ENCODE peak calls at places on chromosomes 13 and 19, in four cellular contexts. X is fibroblast of lung, Z is IMR-90, B is ovary. D is an unnamed sample.

GRCh38 chr13:67353891-67354459 is 123.8 kb upstream of the PCDH9 start:
- DNase-seq in X (peak; percentile 39), Z (peak; percentile 27), B (no peak), D (no peak)

GRCh38 chr19:3136684-3137055 is 837 bp downstream of the GNA15 start:
- DNase-seq in X (no peak), Z (no peak), B (peak; percentile 50), D (no peak)

GRCh38 chr13:50998326-50998725 is 88.7 kb downstream of the RNASEH2B start:
- DNase-seq in X (no peak), Z (no peak), B (no peak), D (no peak)

GRCh38 chr13:42671502-42671901 is 97.5 kb downstream of the TNFSF11 start:
- DNase-seq in X (no peak), Z (no peak), B (no peak), D (no peak)

GRCh38 chr13:101416181-101417042 is at the start of gene NALCN:
- DNase-seq in X (peak; percentile 20), Z (no peak), B (peak; percentile 65), D (peak; percentile 73)

GRCh38 chr19:18488838-18489626 is 32.8 kb downstream of the ELL start:
- DNase-seq in X (no peak), Z (no peak), B (peak; percentile 64), D (no peak)

GRCh38 chr13:24222756-24223155 is 62.2 kb downstream of the SPATA13 start:
- DNase-seq in X (no peak), Z (no peak), B (no peak), D (no peak)

GRCh38 chr13:23701191-23701590 is 131.0 kb downstream of the TNFRSF19 start:
- DNase-seq in X (no peak), Z (no peak), B (no peak), D (no peak)

GRCh38 chr19:29478578-29479565 is 46.9 kb upstream of the VSTM2B start:
- DNase-seq in X (no peak), Z (no peak), B (no peak), D (peak; percentile 72)

GRCh38 chr13:19181621-19182485 is at the start of gene TUBA3C:
- DNase-seq in X (no peak), Z (no peak), B (no peak), D (peak; percentile 52)

GRCh38 chr19:44800461-44800860 is 8.4 kb upstream of the BCAM start:
- DNase-seq in X (peak; percentile 70), Z (peak; percentile 61), B (peak; percentile 92), D (peak; percentile 91)

GRCh38 chr19:5057860-5058259 is 88.9 kb downstream of the KDM4B start:
- DNase-seq in X (no peak), Z (no peak), B (no peak), D (no peak)

GRCh38 chr13:60152114-60152513 is 11.6 kb downstream of the DIAPH3 start:
- DNase-seq in X (no peak), Z (peak; percentile 15), B (no peak), D (no peak)

GRCh38 chr13:50353651-50354415 is 338.6 kb downstream of the KCNRG start:
- DNase-seq in X (peak; percentile 67), Z (peak; percentile 62), B (no peak), D (no peak)

GRCh38 chr13:51330741-51331140 is 8.8 kb upstream of the SERPINE3 start:
- DNase-seq in X (no peak), Z (no peak), B (no peak), D (no peak)

GRCh38 chr19:14772995-14773394 is 5.4 kb downstream of the ADGRE2 start:
- DNase-seq in X (no peak), Z (no peak), B (no peak), D (no peak)

GRCh38 chr13:20340759-20341161 is 108.6 kb upstream of the GJB6 start:
- DNase-seq in X (peak; percentile 13), Z (no peak), B (no peak), D (no peak)

GRCh38 chr19:28472111-28472510 is 740.8 kb downstream of the UQCRFS1 start:
- DNase-seq in X (no peak), Z (no peak), B (no peak), D (no peak)

GRCh38 chr13:96816261-96816660 is 178.0 kb downstream of the OXGR1 start:
- DNase-seq in X (peak; percentile 40), Z (no peak), B (no peak), D (no peak)

GRCh38 chr19:16117594-16118033 is 5.9 kb downstream of the RAB8A start:
- DNase-seq in X (no peak), Z (no peak), B (no peak), D (no peak)

GRCh38 chr19:44874317-44874716 is 16.7 kb upstream of the TOMM40 start:
- DNase-seq in X (no peak), Z (no peak), B (no peak), D (no peak)

GRCh38 chr19:45166723-45167252 is 6.0 kb upstream of the NKPD1 start:
- DNase-seq in X (no peak), Z (no peak), B (no peak), D (no peak)

GRCh38 chr19:35153701-35154534 is 617 bp upstream of the FXYD5 start:
- DNase-seq in X (no peak), Z (no peak), B (no peak), D (no peak)

GRCh38 chr13:101544979-101545378 is 92.5 kb downstream of the ITGBL1 start:
- DNase-seq in X (no peak), Z (no peak), B (no peak), D (no peak)

GRCh38 chr13:42396501-42396900 is 124.5 kb downstream of the AKAP11 start:
- DNase-seq in X (no peak), Z (no peak), B (no peak), D (no peak)

GRCh38 chr13:42745655-42746054 is 35.7 kb upstream of the FAM216B start:
- DNase-seq in X (no peak), Z (peak; percentile 58), B (no peak), D (no peak)

GRCh38 chr19:48737360-48737998 is 2.9 kb downstream of the RASIP1 start:
- DNase-seq in X (no peak), Z (no peak), B (peak; percentile 84), D (no peak)

GRCh38 chr19:41230067-41230857 is 11.2 kb downstream of the AXL start:
- DNase-seq in X (no peak), Z (no peak), B (no peak), D (no peak)

GRCh38 chr19:3108775-3109174 is 14.6 kb downstream of the GNA11 start:
- DNase-seq in X (peak; percentile 53), Z (peak; percentile 50), B (peak; percentile 69), D (no peak)

GRCh38 chr19:10601999-10602329 is 14.9 kb upstream of the AP1M2 start:
- DNase-seq in X (no peak), Z (no peak), B (no peak), D (no peak)

GRCh38 chr19:58395220-58395978 is at the start of gene RNF225:
- DNase-seq in X (no peak), Z (no peak), B (no peak), D (no peak)

DNA sequence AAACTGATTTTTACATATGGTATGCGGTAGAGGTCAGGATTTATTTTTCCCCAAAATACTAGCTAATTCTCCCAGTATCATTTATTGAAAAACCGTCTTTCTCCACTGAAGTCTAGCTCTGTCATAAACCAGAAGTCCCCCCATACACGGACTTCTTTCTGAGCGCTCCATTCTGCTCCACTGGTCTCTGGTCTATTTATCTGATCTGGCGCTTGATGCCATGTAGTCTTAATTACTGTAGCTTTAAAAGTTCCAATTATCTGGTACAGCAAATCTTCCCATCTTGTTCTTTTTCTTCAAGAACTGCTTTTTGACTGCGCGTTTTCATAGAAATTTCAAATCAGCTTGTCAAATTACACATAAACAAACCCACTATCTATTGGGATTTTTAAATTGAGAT is 13.7 kb downstream of the DCUN1D2 start:
- DNase-seq in X (no peak), Z (no peak), B (no peak), D (no peak)
- TF ChIP-seq CTCF in X (no peak), Z (no peak), B (no peak), D (no peak)

GRCh38 chr13:30355405-30355741 is 48.0 kb upstream of the KATNAL1 start:
- DNase-seq in X (no peak), Z (no peak), B (no peak), D (no peak)
- TF ChIP-seq CTCF in X (no peak), Z (peak; percentile 23), B (no peak), D (peak; percentile 61)

GRCh38 chr13:54733639-54734038 is 1705.0 kb downstream of the OLFM4 start:
- DNase-seq in X (no peak), Z (no peak), B (no peak), D (no peak)
- TF ChIP-seq CTCF in X (no peak), Z (no peak), B (no peak), D (no peak)

GRCh38 chr13:76226941-76227340 is 590.8 kb downstream of the LMO7 start:
- DNase-seq in X (peak; percentile 43), Z (peak; percentile 88), B (no peak), D (no peak)

GRCh38 chr13:76225815-76226489 is 589.8 kb downstream of the LMO7 start:
- DNase-seq in X (peak; percentile 82), Z (peak; percentile 90), B (no peak), D (no peak)

GRCh38 chr13:76222511-76222910 is 586.4 kb downstream of the LMO7 start:
- DNase-seq in X (peak; percentile 25), Z (peak; percentile 55), B (no peak), D (no peak)

GRCh38 chr13:76223999-76224398 is 587.9 kb downstream of the LMO7 start:
- DNase-seq in X (no peak), Z (no peak), B (no peak), D (no peak)

DNA sequence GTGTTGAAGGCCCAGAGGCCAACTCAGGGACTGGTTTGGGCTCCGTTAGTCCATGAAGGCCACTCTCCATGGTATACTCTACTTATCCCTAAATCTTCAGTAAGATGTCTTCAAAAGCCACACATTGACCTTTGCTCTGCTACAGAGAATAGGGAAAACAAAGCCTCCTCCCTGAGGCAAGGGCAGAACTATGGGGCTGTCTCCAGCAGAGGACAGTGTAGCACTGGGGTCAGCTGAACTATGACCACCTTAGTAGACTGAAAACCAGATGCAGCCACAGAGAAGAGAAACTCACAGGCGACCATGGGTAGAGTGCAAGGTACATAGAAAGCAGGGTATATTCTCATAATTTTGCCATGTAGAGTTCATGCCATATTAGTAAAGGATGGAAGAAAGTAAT is 587.4 kb downstream of the LMO7 start:
- DNase-seq in X (no peak), Z (no peak), B (no peak), D (no peak)
- TF ChIP-seq CTCF in X (no peak), Z (no peak), B (no peak), D (no peak)

DNA sequence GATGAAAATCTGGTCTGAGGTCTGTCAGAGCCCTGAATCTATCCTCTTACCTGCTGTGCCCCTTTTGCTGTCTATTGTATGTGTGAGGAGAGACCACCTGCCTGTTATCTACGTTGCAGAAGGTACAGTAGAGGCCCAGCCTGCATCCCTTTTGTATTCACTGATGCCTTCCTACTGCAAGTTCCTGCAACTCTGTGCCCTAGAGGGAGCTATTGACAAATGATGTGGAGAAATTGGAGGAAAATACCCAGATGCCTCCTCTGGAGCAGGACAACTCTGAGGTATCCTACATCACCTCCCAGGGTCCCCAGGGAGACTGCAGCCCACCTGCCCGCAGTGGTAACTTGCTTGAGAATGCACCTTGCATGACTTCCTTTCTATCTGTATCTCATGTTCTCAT is 33.7 kb downstream of the SIAH3 start:
- DNase-seq in X (peak; percentile 7), Z (no peak), B (no peak), D (no peak)
- TF ChIP-seq CTCF in X (no peak), Z (no peak), B (no peak), D (no peak)

GRCh38 chr19:38920529-38921419 is 8.8 kb upstream of the CCER2 start:
- DNase-seq in X (no peak), Z (no peak), B (no peak), D (no peak)
- TF ChIP-seq CTCF in X (no peak), Z (no peak), B (no peak), D (no peak)